ENCODE peak calls at places on chromosomes 2 and 18, in seven cellular contexts. J is NCI-H1694 treated with DMSO at 0.1 percent for 48 hours, R is fibroblast of lung, A is adrenal gland, D is upper lobe of right lung, E is NCI-H446, G is SHP77. Q is an unnamed sample.
A peak's percentile ranks its signal among the peaks of the same experiment; 100 is the strongest.

GRCh38 chr2:3256655-3257054 is 121.0 kb downstream of the EIPR1 start:
- DNase-seq in J (no peak), R (no peak), A (no peak), D (no peak), E (no peak), G (no peak), Q (no peak)

GRCh38 chr18:36073676-36074075 is 6.3 kb upstream of the RPRD1A start:
- DNase-seq in J (no peak), R (no peak), A (no peak), D (no peak), E (no peak), G (no peak), Q (no peak)

GRCh38 chr2:180519276-180519675 is 461.1 kb upstream of the UBE2E3 start:
- DNase-seq in J (no peak), R (peak; percentile 40), A (no peak), D (no peak), E (no peak), G (no peak), Q (no peak)

GRCh38 chr2:150601280-150602038 is 114.0 kb upstream of the RND3 start:
- DNase-seq in J (no peak), R (peak; percentile 67), A (no peak), D (no peak), E (peak; percentile 24), G (no peak), Q (no peak)

GRCh38 chr2:229686122-229686919 is 28.0 kb downstream of the DNER start:
- DNase-seq in J (no peak), R (no peak), A (no peak), D (no peak), E (no peak), G (peak; percentile 42), Q (no peak)

GRCh38 chr2:113012436-113013335 is 7.4 kb downstream of the IL36A start:
- DNase-seq in J (no peak), R (no peak), A (no peak), D (no peak), E (no peak), G (no peak), Q (no peak)

GRCh38 chr2:191217580-191217979 is 27.6 kb upstream of the MYO1B start:
- DNase-seq in J (no peak), R (peak; percentile 39), A (no peak), D (no peak), E (no peak), G (peak; percentile 31), Q (no peak)

GRCh38 chr2:30305235-30305634 is 73.9 kb downstream of the LBH start:
- DNase-seq in J (no peak), R (peak; percentile 20), A (no peak), D (no peak), E (no peak), G (no peak), Q (no peak)

GRCh38 chr2:74373985-74374384 is 6.1 kb downstream of the DCTN1 start:
- DNase-seq in J (no peak), R (no peak), A (no peak), D (no peak), E (no peak), G (no peak), Q (no peak)

Q was measured in KG1.